ENCODE peak calls at places on chromosomes 3 and 15, in five cellular contexts. Z, C, Y, D and U are unnamed samples.
A peak's percentile ranks its signal among the peaks of the same experiment; 100 is the strongest.

GRCh38 chr3:158920375-158920774 is 118.5 kb downstream of the MFSD1 start:
- DNase-seq in Z (no peak), C (no peak), Y (no peak), D (no peak), U (no peak)

GRCh38 chr3:112813723-112814171 is 32.9 kb downstream of the CD200R1L start:
- DNase-seq in Z (no peak), C (no peak), Y (no peak), D (no peak), U (no peak)

GRCh38 chr3:63931290-63931689 is 19.1 kb upstream of the SCAANT1 start:
- DNase-seq in Z (no peak), C (no peak), Y (no peak), D (no peak), U (no peak)

GRCh38 chr3:194003128-194004057 is 132.6 kb upstream of the HES1 start:
- DNase-seq in Z (peak; percentile 95), C (peak; percentile 95), Y (peak; percentile 41), D (peak; percentile 82), U (peak; percentile 94)

GRCh38 chr15:60906275-60906674 is 322.8 kb downstream of the RORA start:
- DNase-seq in Z (no peak), C (no peak), Y (no peak), D (no peak), U (no peak)

GRCh38 chr3:127049390-127049789 is 66.5 kb downstream of the PLXNA1 start:
- DNase-seq in Z (no peak), C (no peak), Y (no peak), D (no peak), U (no peak)

GRCh38 chr3:11155341-11156025 is 1.2 kb downstream of the HRH1 start:
- DNase-seq in Z (peak; percentile 77), C (peak; percentile 92), Y (no peak), D (peak; percentile 87), U (peak; percentile 83)

GRCh38 chr3:99925584-99925983 is 107.9 kb downstream of the CMSS1 start:
- DNase-seq in Z (no peak), C (peak; percentile 79), Y (no peak), D (no peak), U (peak; percentile 46)

GRCh38 chr15:35442734-35443133 is 103.2 kb downstream of the DPH6 start:
- DNase-seq in Z (no peak), C (no peak), Y (no peak), D (no peak), U (no peak)

GRCh38 chr3:140091143-140091542 is 156.2 kb downstream of the CLSTN2 start:
- DNase-seq in Z (no peak), C (peak; percentile 63), Y (no peak), D (no peak), U (no peak)

GRCh38 chr3:49903451-49904424 is at the start of gene MST1R:
- DNase-seq in Z (peak; percentile 81), C (peak; percentile 84), Y (peak; percentile 76), D (peak; percentile 76), U (peak; percentile 67)

GRCh38 chr15:37046876-37047614 is 53.3 kb downstream of the MEIS2 start:
- DNase-seq in Z (no peak), C (no peak), Y (no peak), D (no peak), U (no peak)

GRCh38 chr15:92809880-92810361 is 90.2 kb upstream of the CHD2 start:
- DNase-seq in Z (no peak), C (peak; percentile 80), Y (no peak), D (no peak), U (peak; percentile 47)

GRCh38 chr15:90839187-90840071 is 29.0 kb upstream of the FURIN start:
- DNase-seq in Z (no peak), C (no peak), Y (peak; percentile 85), D (no peak), U (no peak)

GRCh38 chr3:50164056-50164455 is 8.9 kb downstream of the SEMA3F start:
- DNase-seq in Z (peak; percentile 90), C (peak; percentile 96), Y (no peak), D (peak; percentile 50), U (peak; percentile 62)

DNA sequence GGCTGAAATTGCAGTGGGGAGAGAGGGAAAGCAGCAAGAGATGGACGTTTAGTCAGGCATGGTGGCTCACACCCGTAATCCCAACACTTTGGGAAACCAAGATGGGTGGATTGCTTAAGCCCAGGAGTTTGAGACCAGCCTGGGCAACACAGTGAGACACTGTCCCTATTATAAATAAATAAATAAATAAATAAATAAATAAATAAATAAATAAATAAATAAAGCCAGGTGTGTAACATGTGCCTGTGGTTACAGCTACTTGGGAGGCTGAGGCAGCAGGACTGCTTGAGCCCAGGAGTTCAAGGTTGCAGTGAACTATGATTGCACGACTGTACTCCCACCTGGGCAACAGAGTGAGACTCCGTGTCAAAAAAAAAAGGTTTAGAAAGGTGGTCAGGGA is 54.0 kb upstream of the ARPP19 start:
- DNase-seq in Z (no peak), C (no peak), Y (no peak), D (no peak), U (no peak)
- TF ChIP-seq EP300 in Z (no peak), C (no peak), Y (no peak), D (no peak), U (no peak)

GRCh38 chr15:101521084-101521483 is 31.6 kb upstream of the PCSK6 start:
- DNase-seq in Z (no peak), C (no peak), Y (no peak), D (no peak), U (no peak)
- TF ChIP-seq CTCF in Z (no peak), C (no peak), Y (no peak), D (no peak), U (no peak)

GRCh38 chr3:32952369-32953067 is 1.1 kb downstream of the CCR4 start:
- DNase-seq in Z (no peak), C (no peak), Y (no peak), D (no peak), U (no peak)

GRCh38 chr3:32948625-32949445 is 2.6 kb upstream of the CCR4 start:
- DNase-seq in Z (no peak), C (no peak), Y (no peak), D (no peak), U (no peak)

GRCh38 chr3:32950516-32950915 is 928 bp upstream of the CCR4 start:
- DNase-seq in Z (no peak), C (no peak), Y (no peak), D (no peak), U (no peak)

GRCh38 chr3:32954506-32954905 is 3.1 kb downstream of the CCR4 start:
- DNase-seq in Z (no peak), C (no peak), Y (no peak), D (no peak), U (no peak)

GRCh38 chr3:32951410-32951811 is at the start of gene CCR4:
- DNase-seq in Z (no peak), C (no peak), Y (no peak), D (no peak), U (no peak)
- TF ChIP-seq EP300 in Z (no peak), C (no peak), Y (no peak), D (no peak), U (no peak)

DNA sequence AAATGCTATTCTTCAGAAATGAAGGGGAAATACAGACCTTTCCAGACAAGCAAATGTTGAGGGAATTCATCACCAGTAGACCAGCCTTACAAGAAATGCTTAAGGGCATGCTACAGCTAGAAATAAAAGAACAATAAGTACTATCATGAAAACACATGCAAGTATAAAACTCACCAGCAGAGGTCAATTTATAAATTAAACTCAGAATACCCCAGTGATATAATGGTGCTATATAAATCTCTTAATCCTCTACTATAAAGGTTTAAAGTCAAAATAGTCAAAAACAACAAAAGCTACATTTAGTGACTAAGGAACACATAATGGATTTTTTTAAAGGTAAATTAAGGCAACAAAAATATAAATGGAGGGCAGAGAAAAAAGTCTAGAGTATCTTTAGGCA is 142.5 kb downstream of the CPNE4 start:
- DNase-seq in Z (no peak), C (no peak), Y (no peak), D (no peak), U (no peak)
- TF ChIP-seq CTCF in Z (no peak), C (no peak), Y (no peak), D (no peak), U (no peak)

DNA sequence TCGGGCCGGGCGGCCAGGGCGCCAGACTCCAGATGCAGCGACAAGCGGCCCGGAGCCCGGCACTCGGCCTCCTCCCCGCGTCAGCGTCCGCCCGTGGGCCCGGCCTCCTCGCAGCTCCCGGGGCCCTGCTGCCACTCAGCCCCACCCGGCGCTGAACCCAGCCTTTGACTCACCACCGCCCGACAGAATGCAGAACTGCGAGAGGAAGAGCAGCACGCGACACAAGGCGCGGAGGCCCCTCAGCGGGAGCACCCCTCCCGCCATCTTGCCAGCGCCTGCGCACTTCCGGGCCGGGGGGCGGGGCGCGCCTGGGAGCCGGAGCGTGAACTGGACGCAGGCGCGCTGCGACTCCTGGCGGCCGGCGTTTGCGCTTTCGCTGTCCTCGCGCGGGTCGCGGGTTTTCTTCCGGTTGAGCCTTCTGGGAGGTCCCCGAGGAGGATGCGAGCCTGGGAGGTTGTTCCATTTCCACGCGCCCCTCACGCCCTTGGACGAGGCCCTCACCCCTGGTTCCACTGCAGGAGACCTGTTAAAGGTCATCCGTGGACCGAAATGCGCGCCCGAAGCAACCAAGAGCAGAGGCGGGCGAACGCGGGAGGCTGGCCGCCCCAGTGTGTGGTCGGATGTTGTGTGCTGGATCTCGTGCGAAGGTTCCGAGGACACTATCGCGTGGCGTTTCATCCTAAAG is at the start of gene TM2D3:
- DNase-seq in Z (peak; percentile 97), C (peak; percentile 96), Y (peak; percentile 65), D (peak; percentile 96), U (peak; percentile 94)
- TF ChIP-seq EP300 in Z (no peak), C (no peak), Y (no peak), D (no peak), U (no peak)

DNA sequence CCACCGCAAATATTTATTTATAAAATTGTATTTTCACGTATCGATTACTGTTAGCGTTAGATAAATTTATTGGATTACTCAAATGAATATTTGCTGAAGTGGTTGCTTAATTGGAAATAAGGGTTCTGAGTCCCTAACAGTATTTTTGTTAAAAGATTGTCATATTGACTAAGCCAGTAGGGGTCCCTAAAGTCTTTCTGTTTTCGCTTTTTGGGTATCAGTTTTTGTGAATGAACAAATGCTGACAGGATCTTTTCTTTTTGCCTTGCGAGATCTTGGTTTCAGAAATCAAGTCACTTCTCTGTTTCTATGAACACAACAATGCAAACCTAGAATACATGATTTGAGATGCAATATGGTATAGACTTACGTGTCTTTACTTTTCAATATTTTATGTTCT is 7.1 kb downstream of the RAD51 start:
- DNase-seq in Z (no peak), C (no peak), Y (no peak), D (no peak), U (no peak)
- TF ChIP-seq CTCF in Z (no peak), C (no peak), Y (no peak), D (no peak), U (no peak)

DNA sequence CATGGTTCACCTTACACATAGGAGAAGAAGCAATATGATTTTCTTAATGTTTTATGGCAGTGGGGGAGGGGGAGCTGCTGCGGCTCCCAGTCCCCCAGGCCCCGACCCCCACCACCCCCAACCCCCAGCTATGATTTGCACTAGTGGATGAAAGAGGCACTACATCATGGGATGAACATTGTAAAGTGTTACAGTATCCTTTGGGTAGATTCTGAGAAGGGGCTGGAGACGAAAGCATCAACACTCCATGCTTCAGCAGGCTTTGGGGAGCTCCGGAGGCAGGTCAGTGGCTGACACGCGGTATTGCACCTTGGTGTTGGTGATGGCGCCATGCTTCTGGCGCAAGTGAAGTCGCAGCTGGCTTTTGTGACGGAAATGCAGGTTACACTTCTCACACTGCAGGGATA is 19.9 kb upstream of the RTP2 start:
- DNase-seq in Z (no peak), C (no peak), Y (no peak), D (no peak), U (no peak)
- TF ChIP-seq EP300 in Z (no peak), C (no peak), Y (no peak), D (no peak), U (no peak)